ENCODE peak calls at places on chromosomes 2 and 18, in four cellular contexts. One of them, this sample, is unnamed.
A peak's percentile ranks its signal among the peaks of the same experiment; 100 is the strongest.

GRCh38 chr18:74066018-74066417 is 81.6 kb downstream of the FBXO15 start:
- DNase-seq in Karpas-422: no peak
- DNase-seq in osteocyte: no peak
- DNase-seq in stimulated activated CD8-positive, alpha-beta memory T cell treated with anti-CD3 and anti-CD28 coated beads, Interleukin-4, amount 100 ng/mL, for 48 hours: no peak
- DNase-seq in this sample: no peak

GRCh38 chr2:42214669-42215068 is 45.5 kb downstream of the EML4 start:
- DNase-seq in stimulated activated CD8-positive, alpha-beta memory T cell treated with anti-CD3 and anti-CD28 coated beads, Interleukin-4, amount 100 ng/mL, for 48 hours: no peak
- DNase-seq in osteocyte: no peak
- DNase-seq in Karpas-422: no peak
- DNase-seq in this sample: no peak

GRCh38 chr2:36223259-36223658 is 132.3 kb upstream of the CRIM1 start:
- DNase-seq in osteocyte: no peak
- DNase-seq in stimulated activated CD8-positive, alpha-beta memory T cell treated with anti-CD3 and anti-CD28 coated beads, Interleukin-4, amount 100 ng/mL, for 48 hours: no peak
- DNase-seq in Karpas-422: no peak
- DNase-seq in this sample: no peak

GRCh38 chr2:130834091-130834922 is 2.4 kb upstream of the ARHGEF4 start:
- DNase-seq in stimulated activated CD8-positive, alpha-beta memory T cell treated with anti-CD3 and anti-CD28 coated beads, Interleukin-4, amount 100 ng/mL, for 48 hours: no peak
- DNase-seq in Karpas-422: no peak
- DNase-seq in osteocyte: no peak
- DNase-seq in this sample: no peak

GRCh38 chr2:120858361-120858760 is 122.7 kb downstream of the GLI2 start:
- DNase-seq in stimulated activated CD8-positive, alpha-beta memory T cell treated with anti-CD3 and anti-CD28 coated beads, Interleukin-4, amount 100 ng/mL, for 48 hours: no peak
- DNase-seq in osteocyte: no peak
- DNase-seq in Karpas-422: no peak
- DNase-seq in this sample: peak; percentile 31

GRCh38 chr2:239376942-239377531 is 23.8 kb downstream of the HDAC4 start:
- DNase-seq in stimulated activated CD8-positive, alpha-beta memory T cell treated with anti-CD3 and anti-CD28 coated beads, Interleukin-4, amount 100 ng/mL, for 48 hours: no peak
- DNase-seq in osteocyte: no peak
- DNase-seq in Karpas-422: no peak
- DNase-seq in this sample: peak; percentile 24

GRCh38 chr2:85577386-85578242 is at the start of gene VAMP8:
- DNase-seq in osteocyte: no peak
- DNase-seq in Karpas-422: peak; percentile 89
- DNase-seq in stimulated activated CD8-positive, alpha-beta memory T cell treated with anti-CD3 and anti-CD28 coated beads, Interleukin-4, amount 100 ng/mL, for 48 hours: peak; percentile 76
- DNase-seq in this sample: peak; percentile 88

GRCh38 chr2:20516646-20517341 is 69.9 kb downstream of the RHOB start:
- DNase-seq in stimulated activated CD8-positive, alpha-beta memory T cell treated with anti-CD3 and anti-CD28 coated beads, Interleukin-4, amount 100 ng/mL, for 48 hours: no peak
- DNase-seq in Karpas-422: no peak
- DNase-seq in osteocyte: no peak
- DNase-seq in this sample: no peak

GRCh38 chr2:197677056-197677455 is 1.7 kb upstream of the RFTN2 start:
- DNase-seq in Karpas-422: no peak
- DNase-seq in osteocyte: no peak
- DNase-seq in stimulated activated CD8-positive, alpha-beta memory T cell treated with anti-CD3 and anti-CD28 coated beads, Interleukin-4, amount 100 ng/mL, for 48 hours: no peak
- DNase-seq in this sample: no peak

GRCh38 chr2:236661064-236661761 is 91.6 kb downstream of the ACKR3 start:
- DNase-seq in stimulated activated CD8-positive, alpha-beta memory T cell treated with anti-CD3 and anti-CD28 coated beads, Interleukin-4, amount 100 ng/mL, for 48 hours: no peak
- DNase-seq in osteocyte: no peak
- DNase-seq in Karpas-422: no peak
- DNase-seq in this sample: no peak

GRCh38 chr2:18243831-18244230 is 316.6 kb downstream of the RDH14 start:
- DNase-seq in osteocyte: no peak
- DNase-seq in Karpas-422: no peak
- DNase-seq in stimulated activated CD8-positive, alpha-beta memory T cell treated with anti-CD3 and anti-CD28 coated beads, Interleukin-4, amount 100 ng/mL, for 48 hours: no peak
- DNase-seq in this sample: no peak

GRCh38 chr18:58045265-58046086 is 1.4 kb downstream of the NEDD4L start:
- DNase-seq in osteocyte: no peak
- DNase-seq in Karpas-422: peak; percentile 60
- DNase-seq in stimulated activated CD8-positive, alpha-beta memory T cell treated with anti-CD3 and anti-CD28 coated beads, Interleukin-4, amount 100 ng/mL, for 48 hours: peak; percentile 50
- DNase-seq in this sample: peak; percentile 74

GRCh38 chr2:226795281-226796011 is 4.2 kb downstream of the IRS1 start:
- DNase-seq in osteocyte: no peak
- DNase-seq in Karpas-422: no peak
- DNase-seq in stimulated activated CD8-positive, alpha-beta memory T cell treated with anti-CD3 and anti-CD28 coated beads, Interleukin-4, amount 100 ng/mL, for 48 hours: no peak
- DNase-seq in this sample: no peak

GRCh38 chr2:207078186-207078798 is 87.5 kb downstream of the KLF7 start:
- DNase-seq in Karpas-422: no peak
- DNase-seq in stimulated activated CD8-positive, alpha-beta memory T cell treated with anti-CD3 and anti-CD28 coated beads, Interleukin-4, amount 100 ng/mL, for 48 hours: no peak
- DNase-seq in osteocyte: no peak
- DNase-seq in this sample: no peak

GRCh38 chr2:238817382-238817781 is 30.5 kb upstream of the TWIST2 start:
- DNase-seq in stimulated activated CD8-positive, alpha-beta memory T cell treated with anti-CD3 and anti-CD28 coated beads, Interleukin-4, amount 100 ng/mL, for 48 hours: no peak
- DNase-seq in osteocyte: peak; percentile 65
- DNase-seq in Karpas-422: no peak
- DNase-seq in this sample: no peak